ENCODE peak calls at places on chromosomes 3 and 15, in ten cellular contexts. Z is HTR-8/SVneo; F is central memory CD4-positive, alpha-beta T cell; T is kidney glomerular epithelial cell; B is AG10803; V is epithelial cell of esophagus; P is stimulated activated CD4-positive, alpha-beta T cell treated with anti-CD3 and anti-CD28 coated beads, Interleukin-2, amount 100 ng/mL, for 48 hours; C is astrocyte of the spinal cord; R is HFFc6; K is stimulated activated naive B cell treated with anti-CD40 and anti-IgM and Interleukin-4, amounts not matched to agents 10 μg/mL and 1 μg/mL and 100 μg/mL, for 72 hours. S is an unnamed sample.

GRCh38 chr15:79171320-79172031 is 80.9 kb upstream of the RASGRF1 start:
- DNase-seq in P (no peak), T (no peak), R (no peak), F (no peak), K (no peak), Z (no peak), V (no peak), B (no peak), C (no peak), S (peak; percentile 31)

GRCh38 chr3:63872135-63872924 is 8.7 kb downstream of the ATXN7 start:
- DNase-seq in Z (no peak), K (no peak), P (no peak), V (peak; percentile 92), R (peak; percentile 84), C (peak; percentile 81), F (no peak), T (peak; percentile 38), B (peak; percentile 76), S (no peak)

GRCh38 chr15:38758001-38758400 is 193.4 kb upstream of the RASGRP1 start:
- DNase-seq in R (peak; percentile 79), T (peak; percentile 87), P (no peak), Z (peak; percentile 27), F (no peak), C (peak; percentile 82), K (no peak), B (peak; percentile 89), V (no peak), S (no peak)

GRCh38 chr3:134205426-134205825 is 45.2 kb downstream of the RYK start:
- DNase-seq in R (no peak), T (no peak), V (no peak), B (no peak), C (no peak), K (no peak), P (no peak), Z (no peak), F (no peak), S (no peak)

GRCh38 chr15:78838480-78838879 is 27.2 kb upstream of the ADAMTS7 start:
- DNase-seq in B (peak; percentile 80), V (no peak), R (no peak), F (no peak), C (no peak), P (no peak), T (no peak), Z (no peak), K (no peak), S (no peak)

GRCh38 chr15:70242962-70243685 is 145.4 kb upstream of the TLE3 start:
- DNase-seq in B (no peak), Z (no peak), K (no peak), T (no peak), C (no peak), R (no peak), V (peak; percentile 7), P (no peak), F (no peak), S (no peak)

GRCh38 chr15:52483712-52484111 is 45.0 kb downstream of the MYO5A start:
- DNase-seq in B (peak; percentile 47), C (peak; percentile 70), P (no peak), Z (no peak), T (no peak), V (peak; percentile 69), R (peak; percentile 75), F (no peak), K (no peak), S (no peak)

GRCh38 chr3:53140575-53141467 is 10.6 kb upstream of the RFT1 start:
- DNase-seq in C (peak; percentile 37), T (peak; percentile 42), K (no peak), F (no peak), P (no peak), B (peak; percentile 68), Z (no peak), R (peak; percentile 75), V (peak; percentile 84), S (no peak)

GRCh38 chr3:25899352-25900101 is 109.6 kb downstream of the OXSM start:
- DNase-seq in V (no peak), T (no peak), R (no peak), Z (no peak), P (no peak), B (no peak), F (no peak), K (no peak), C (no peak), S (no peak)

GRCh38 chr3:138349926-138350665 is 1.7 kb downstream of the MRAS start:
- DNase-seq in B (peak; percentile 38), F (no peak), C (peak; percentile 12), R (no peak), T (no peak), V (no peak), Z (no peak), P (no peak), K (no peak), S (no peak)

GRCh38 chr15:40325188-40325587 is 1.7 kb downstream of the INAFM2 start:
- DNase-seq in V (no peak), F (no peak), Z (no peak), B (no peak), T (no peak), C (no peak), P (no peak), K (no peak), R (no peak), S (no peak)

GRCh38 chr3:64229903-64230302 is 4.6 kb upstream of the PRICKLE2 start:
- DNase-seq in V (peak; percentile 54), B (peak; percentile 17), R (no peak), F (no peak), K (no peak), Z (no peak), P (no peak), C (peak; percentile 57), T (peak; percentile 64), S (no peak)

GRCh38 chr3:58565621-58566397 is 11.4 kb downstream of the FAM107A start:
- DNase-seq in T (no peak), R (no peak), Z (no peak), B (no peak), V (no peak), K (no peak), P (no peak), F (no peak), C (no peak), S (peak; percentile 68)

GRCh38 chr3:45537960-45538640 is 56.5 kb upstream of the LIMD1 start:
- DNase-seq in R (no peak), F (no peak), C (peak; percentile 25), V (no peak), P (no peak), T (no peak), B (peak; percentile 76), Z (no peak), K (no peak), S (no peak)

GRCh38 chr3:55060921-55061555 is 133.2 kb upstream of the LRTM1 start:
- DNase-seq in P (no peak), Z (no peak), C (no peak), V (no peak), F (no peak), K (no peak), T (no peak), B (no peak), R (no peak), S (no peak)

GRCh38 chr3:195904364-195904763 is 4.0 kb downstream of the TNK2 start:
- DNase-seq in P (no peak), V (no peak), Z (no peak), R (no peak), F (no peak), T (no peak), C (no peak), B (no peak), K (no peak), S (no peak)

GRCh38 chr15:65083262-65083701 is 6.7 kb downstream of the KBTBD13 start:
- DNase-seq in Z (no peak), B (no peak), V (no peak), R (no peak), P (no peak), C (peak; percentile 32), F (no peak), T (peak; percentile 15), K (no peak), S (no peak)

GRCh38 chr3:12659316-12660015 is 4.5 kb downstream of the RAF1 start:
- DNase-seq in B (peak; percentile 49), V (no peak), F (no peak), Z (no peak), T (no peak), K (no peak), C (no peak), P (no peak), R (peak; percentile 30), S (no peak)

GRCh38 chr15:85047271-85047948 is 65.8 kb downstream of the PDE8A start:
- DNase-seq in K (no peak), B (peak; percentile 83), V (peak; percentile 57), F (peak; percentile 24), R (peak; percentile 83), T (peak; percentile 36), P (no peak), Z (peak; percentile 76), C (peak; percentile 97), S (no peak)

S was measured in type B pancreatic cell.